ENCODE peak calls at places on chromosomes 12 and 14, in ten cellular contexts. One of them, this sample, is unnamed.

GRCh38 chr12:26280869-26281268 is 85.5 kb downstream of the SSPN start:
- DNase-seq in HCT116: no peak
- DNase-seq in SK-N-MC: no peak
- DNase-seq in GM12892: no peak
- DNase-seq in stomach: no peak
- DNase-seq in GM23338: no peak
- DNase-seq in H1: no peak
- DNase-seq in spleen: no peak
- DNase-seq in transverse colon: no peak
- DNase-seq in sigmoid colon: no peak
- DNase-seq in this sample: no peak

GRCh38 chr12:108110844-108111243 is 18.2 kb upstream of the WSCD2 start:
- DNase-seq in HCT116: no peak
- DNase-seq in SK-N-MC: no peak
- DNase-seq in GM12892: no peak
- DNase-seq in stomach: no peak
- DNase-seq in GM23338: no peak
- DNase-seq in H1: no peak
- DNase-seq in spleen: no peak
- DNase-seq in transverse colon: no peak
- DNase-seq in sigmoid colon: no peak
- DNase-seq in this sample: no peak

GRCh38 chr12:115424003-115424402 is 740.0 kb upstream of the TBX3 start:
- DNase-seq in HCT116: no peak
- DNase-seq in SK-N-MC: no peak
- DNase-seq in GM12892: no peak
- DNase-seq in stomach: no peak
- DNase-seq in GM23338: no peak
- DNase-seq in H1: no peak
- DNase-seq in spleen: no peak
- DNase-seq in transverse colon: no peak
- DNase-seq in sigmoid colon: no peak
- DNase-seq in this sample: no peak

GRCh38 chr12:2944401-2945047 is 14.7 kb upstream of the TEAD4 start:
- DNase-seq in HCT116: peak
- DNase-seq in SK-N-MC: no peak
- DNase-seq in GM12892: peak
- DNase-seq in stomach: peak
- DNase-seq in GM23338: peak
- DNase-seq in H1: peak
- DNase-seq in spleen: peak
- DNase-seq in transverse colon: peak
- DNase-seq in sigmoid colon: peak
- DNase-seq in this sample: no peak

GRCh38 chr14:76904100-76904739 is 78.0 kb downstream of the LRRC74A start:
- DNase-seq in HCT116: no peak
- DNase-seq in SK-N-MC: no peak
- DNase-seq in GM12892: no peak
- DNase-seq in stomach: no peak
- DNase-seq in GM23338: no peak
- DNase-seq in H1: no peak
- DNase-seq in spleen: no peak
- DNase-seq in transverse colon: peak
- DNase-seq in sigmoid colon: peak
- DNase-seq in this sample: no peak

GRCh38 chr12:109267361-109267760 is 41.7 kb downstream of the FOXN4 start:
- DNase-seq in HCT116: no peak
- DNase-seq in SK-N-MC: no peak
- DNase-seq in GM12892: no peak
- DNase-seq in stomach: no peak
- DNase-seq in GM23338: no peak
- DNase-seq in H1: no peak
- DNase-seq in spleen: no peak
- DNase-seq in transverse colon: no peak
- DNase-seq in sigmoid colon: peak
- DNase-seq in this sample: no peak

GRCh38 chr12:123602651-123603195 is 824 bp downstream of the DDX55 start:
- DNase-seq in HCT116: no peak
- DNase-seq in SK-N-MC: no peak
- DNase-seq in GM12892: no peak
- DNase-seq in stomach: peak
- DNase-seq in GM23338: no peak
- DNase-seq in H1: no peak
- DNase-seq in spleen: no peak
- DNase-seq in transverse colon: no peak
- DNase-seq in sigmoid colon: no peak
- DNase-seq in this sample: no peak

GRCh38 chr14:82238649-82239048 is 705.0 kb upstream of the SEL1L start:
- DNase-seq in HCT116: no peak
- DNase-seq in SK-N-MC: no peak
- DNase-seq in GM12892: no peak
- DNase-seq in stomach: no peak
- DNase-seq in GM23338: no peak
- DNase-seq in H1: no peak
- DNase-seq in spleen: no peak
- DNase-seq in transverse colon: no peak
- DNase-seq in sigmoid colon: no peak
- DNase-seq in this sample: no peak

GRCh38 chr12:8912910-8913309 is 1.4 kb upstream of the PHC1 start:
- DNase-seq in HCT116: no peak
- DNase-seq in SK-N-MC: no peak
- DNase-seq in GM12892: no peak
- DNase-seq in stomach: peak
- DNase-seq in GM23338: peak
- DNase-seq in H1: no peak
- DNase-seq in spleen: no peak
- DNase-seq in transverse colon: no peak
- DNase-seq in sigmoid colon: no peak
- DNase-seq in this sample: no peak

DNA sequence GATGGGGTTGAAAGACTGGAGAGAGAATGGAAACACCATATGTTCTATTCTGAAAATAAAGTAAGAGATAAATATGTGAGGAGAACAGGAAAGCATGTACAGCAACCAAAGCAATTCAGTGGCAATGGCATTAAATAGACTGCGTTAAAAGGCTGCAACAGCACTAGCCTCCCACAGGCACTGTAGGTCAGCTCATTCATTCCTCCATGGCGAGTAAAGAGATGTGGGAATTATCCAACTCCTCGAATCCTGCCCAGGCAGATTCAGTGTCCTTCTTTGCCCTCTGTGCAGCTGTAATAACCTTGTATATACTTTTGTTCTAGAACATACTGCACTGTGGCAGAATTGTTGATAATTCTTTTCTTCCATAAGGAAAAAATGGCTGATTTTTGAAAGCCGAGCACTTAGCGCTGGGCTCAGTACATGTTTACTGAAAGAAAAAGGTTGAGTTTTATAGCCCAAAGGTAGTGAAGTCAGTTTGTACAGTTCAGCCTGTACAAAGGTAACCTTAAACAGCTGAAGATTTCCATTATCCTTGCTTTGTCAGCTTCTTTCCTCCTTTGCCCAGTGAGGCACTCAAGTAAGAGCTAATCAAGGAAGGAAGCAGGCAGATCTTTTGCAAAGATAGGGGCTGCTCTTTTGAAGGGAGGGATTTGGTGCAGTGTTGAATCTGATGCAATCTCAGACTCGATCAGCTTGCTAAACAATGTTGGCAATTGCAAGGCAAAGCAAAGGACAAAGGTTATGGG is 44.0 kb downstream of the ANO6 start:
- DNase-seq in HCT116: no peak
- DNase-seq in SK-N-MC: no peak
- DNase-seq in GM12892: no peak
- DNase-seq in stomach: no peak
- DNase-seq in GM23338: no peak
- DNase-seq in H1: no peak
- DNase-seq in spleen: no peak
- DNase-seq in transverse colon: no peak
- DNase-seq in sigmoid colon: no peak
- DNase-seq in this sample: no peak
- TF ChIP-seq POLR2AphosphoS5 in HCT116: no peak
- TF ChIP-seq POLR2AphosphoS5 in SK-N-MC: peak
- TF ChIP-seq POLR2AphosphoS5 in GM12892: no peak
- TF ChIP-seq POLR2AphosphoS5 in stomach: no peak
- TF ChIP-seq POLR2AphosphoS5 in GM23338: no peak
- TF ChIP-seq POLR2AphosphoS5 in H1: no peak
- TF ChIP-seq POLR2AphosphoS5 in spleen: no peak
- TF ChIP-seq POLR2AphosphoS5 in transverse colon: no peak
- TF ChIP-seq POLR2AphosphoS5 in sigmoid colon: no peak
- TF ChIP-seq POLR2AphosphoS5 in this sample: peak

DNA sequence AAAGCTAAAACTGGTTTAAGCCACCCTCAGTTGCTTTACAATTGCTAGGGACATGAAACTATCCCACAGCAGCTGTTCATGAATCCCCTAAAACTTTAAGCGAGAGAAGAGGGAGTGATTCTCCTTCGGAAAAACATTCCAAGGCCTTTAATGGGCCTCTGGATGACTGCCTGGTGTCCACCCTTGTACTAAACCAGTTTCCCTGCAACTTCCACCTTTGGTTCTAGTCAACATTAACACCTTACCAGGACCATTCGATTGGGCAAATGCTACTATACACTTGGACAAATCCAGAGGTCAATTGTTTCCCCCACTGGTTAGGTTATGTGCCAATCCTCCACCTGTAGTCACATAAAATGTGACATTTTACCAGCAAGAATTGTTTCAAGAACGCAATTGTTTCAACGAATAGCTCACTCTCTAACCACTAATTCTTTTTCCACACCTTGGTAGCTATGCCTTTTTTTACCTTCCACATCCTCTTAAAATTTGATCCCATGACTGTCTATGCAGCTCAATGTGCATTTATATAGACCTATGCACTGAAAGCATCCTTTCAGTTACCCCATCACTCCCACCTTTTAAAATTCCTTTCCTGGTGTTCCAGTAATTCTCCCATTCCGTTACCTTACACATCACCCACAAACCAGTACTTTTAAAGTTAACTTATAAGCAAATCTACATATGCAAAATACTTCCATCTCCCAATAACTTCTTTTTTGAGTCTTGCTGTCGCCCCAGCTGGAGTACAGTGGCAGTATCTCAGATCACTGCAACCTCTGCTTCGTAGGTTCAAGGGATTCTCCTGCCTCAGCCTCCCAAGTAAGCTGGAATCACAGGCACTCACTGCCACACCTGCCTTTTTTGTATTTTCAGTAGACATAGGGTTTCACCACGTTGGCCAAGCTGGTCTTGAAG is 3.6 kb downstream of the UBC start:
- DNase-seq in HCT116: no peak
- DNase-seq in SK-N-MC: no peak
- DNase-seq in GM12892: no peak
- DNase-seq in stomach: no peak
- DNase-seq in GM23338: peak
- DNase-seq in H1: no peak
- DNase-seq in spleen: no peak
- DNase-seq in transverse colon: no peak
- DNase-seq in sigmoid colon: no peak
- DNase-seq in this sample: no peak
- TF ChIP-seq POLR2AphosphoS5 in HCT116: peak
- TF ChIP-seq POLR2AphosphoS5 in SK-N-MC: no peak
- TF ChIP-seq POLR2AphosphoS5 in GM12892: peak
- TF ChIP-seq POLR2AphosphoS5 in stomach: peak
- TF ChIP-seq POLR2AphosphoS5 in GM23338: peak
- TF ChIP-seq POLR2AphosphoS5 in H1: peak
- TF ChIP-seq POLR2AphosphoS5 in spleen: no peak
- TF ChIP-seq POLR2AphosphoS5 in transverse colon: peak
- TF ChIP-seq POLR2AphosphoS5 in sigmoid colon: peak
- TF ChIP-seq POLR2AphosphoS5 in this sample: peak

GRCh38 chr14:103651585-103651984 is 22.6 kb downstream of the KLC1 start:
- DNase-seq in HCT116: no peak
- DNase-seq in SK-N-MC: no peak
- DNase-seq in GM12892: no peak
- DNase-seq in stomach: no peak
- DNase-seq in GM23338: no peak
- DNase-seq in H1: no peak
- DNase-seq in spleen: no peak
- DNase-seq in transverse colon: no peak
- DNase-seq in sigmoid colon: no peak
- DNase-seq in this sample: no peak
- TF ChIP-seq POLR2AphosphoS5 in HCT116: no peak
- TF ChIP-seq POLR2AphosphoS5 in SK-N-MC: no peak
- TF ChIP-seq POLR2AphosphoS5 in GM12892: no peak
- TF ChIP-seq POLR2AphosphoS5 in stomach: no peak
- TF ChIP-seq POLR2AphosphoS5 in GM23338: no peak
- TF ChIP-seq POLR2AphosphoS5 in H1: no peak
- TF ChIP-seq POLR2AphosphoS5 in spleen: no peak
- TF ChIP-seq POLR2AphosphoS5 in transverse colon: no peak
- TF ChIP-seq POLR2AphosphoS5 in sigmoid colon: no peak
- TF ChIP-seq POLR2AphosphoS5 in this sample: no peak

GRCh38 chr14:68312884-68313725 is 479.8 kb downstream of the ZFP36L1 start:
- DNase-seq in HCT116: no peak
- DNase-seq in SK-N-MC: no peak
- DNase-seq in GM12892: no peak
- DNase-seq in stomach: no peak
- DNase-seq in GM23338: no peak
- DNase-seq in H1: no peak
- DNase-seq in spleen: no peak
- DNase-seq in transverse colon: no peak
- DNase-seq in sigmoid colon: no peak
- DNase-seq in this sample: no peak
- TF ChIP-seq POLR2AphosphoS5 in HCT116: no peak
- TF ChIP-seq POLR2AphosphoS5 in SK-N-MC: no peak
- TF ChIP-seq POLR2AphosphoS5 in GM12892: peak
- TF ChIP-seq POLR2AphosphoS5 in stomach: no peak
- TF ChIP-seq POLR2AphosphoS5 in GM23338: no peak
- TF ChIP-seq POLR2AphosphoS5 in H1: no peak
- TF ChIP-seq POLR2AphosphoS5 in spleen: no peak
- TF ChIP-seq POLR2AphosphoS5 in transverse colon: no peak
- TF ChIP-seq POLR2AphosphoS5 in sigmoid colon: no peak
- TF ChIP-seq POLR2AphosphoS5 in this sample: no peak

DNA sequence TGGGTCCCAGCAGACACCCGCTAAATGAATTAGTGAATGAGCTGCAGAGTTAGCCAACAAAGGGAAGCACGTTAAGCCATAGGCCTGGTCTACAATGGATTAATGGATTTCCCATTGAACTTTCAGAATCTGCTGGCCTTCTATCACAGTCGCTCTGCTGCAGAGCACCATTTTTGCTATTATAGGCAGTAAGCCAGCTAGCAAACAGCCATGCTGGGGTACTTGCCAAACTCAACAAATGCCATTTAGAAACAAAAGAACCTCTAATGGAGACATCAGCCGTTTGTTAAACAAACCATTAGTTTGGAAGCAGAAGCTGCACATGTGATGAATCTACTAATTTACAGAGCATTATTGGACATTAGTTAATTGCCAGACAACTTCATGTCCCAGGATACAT is 181.1 kb upstream of the STXBP6 start:
- DNase-seq in HCT116: no peak
- DNase-seq in SK-N-MC: no peak
- DNase-seq in GM12892: no peak
- DNase-seq in stomach: peak
- DNase-seq in GM23338: no peak
- DNase-seq in H1: no peak
- DNase-seq in spleen: no peak
- DNase-seq in transverse colon: no peak
- DNase-seq in sigmoid colon: no peak
- DNase-seq in this sample: no peak
- TF ChIP-seq POLR2AphosphoS5 in HCT116: no peak
- TF ChIP-seq POLR2AphosphoS5 in SK-N-MC: no peak
- TF ChIP-seq POLR2AphosphoS5 in GM12892: no peak
- TF ChIP-seq POLR2AphosphoS5 in stomach: no peak
- TF ChIP-seq POLR2AphosphoS5 in GM23338: no peak
- TF ChIP-seq POLR2AphosphoS5 in H1: no peak
- TF ChIP-seq POLR2AphosphoS5 in spleen: no peak
- TF ChIP-seq POLR2AphosphoS5 in transverse colon: no peak
- TF ChIP-seq POLR2AphosphoS5 in sigmoid colon: no peak
- TF ChIP-seq POLR2AphosphoS5 in this sample: no peak

GRCh38 chr12:113287146-113287898 is 47.6 kb downstream of the SLC8B1 start:
- DNase-seq in HCT116: no peak
- DNase-seq in SK-N-MC: no peak
- DNase-seq in GM12892: no peak
- DNase-seq in stomach: no peak
- DNase-seq in GM23338: no peak
- DNase-seq in H1: no peak
- DNase-seq in spleen: no peak
- DNase-seq in transverse colon: no peak
- DNase-seq in sigmoid colon: no peak
- DNase-seq in this sample: no peak
- TF ChIP-seq POLR2AphosphoS5 in HCT116: no peak
- TF ChIP-seq POLR2AphosphoS5 in SK-N-MC: no peak
- TF ChIP-seq POLR2AphosphoS5 in GM12892: no peak
- TF ChIP-seq POLR2AphosphoS5 in stomach: no peak
- TF ChIP-seq POLR2AphosphoS5 in GM23338: no peak
- TF ChIP-seq POLR2AphosphoS5 in H1: no peak
- TF ChIP-seq POLR2AphosphoS5 in spleen: peak
- TF ChIP-seq POLR2AphosphoS5 in transverse colon: no peak
- TF ChIP-seq POLR2AphosphoS5 in sigmoid colon: no peak
- TF ChIP-seq POLR2AphosphoS5 in this sample: no peak